ENCODE peak calls at places on chromosomes 5 and 9, in eight cellular contexts. I, Q, V, B, U, K, S and O are unnamed samples.

GRCh38 chr9:91790912-91791311 is 159.1 kb downstream of the ROR2 start:
- DNase-seq in I (no peak), Q (no peak), V (no peak), B (no peak), U (no peak), K (no peak), S (no peak), O (no peak)

GRCh38 chr9:136014147-136014927 is 53.2 kb upstream of the UBAC1 start:
- DNase-seq in I (no peak), Q (no peak), V (peak; percentile 24), B (peak; percentile 9), U (no peak), K (no peak), S (no peak), O (no peak)

GRCh38 chr9:129462360-129462759 is 158.5 kb downstream of the C9orf50 start:
- DNase-seq in I (no peak), Q (no peak), V (no peak), B (no peak), U (no peak), K (no peak), S (no peak), O (no peak)

GRCh38 chr5:54093081-54093492 is 217.3 kb downstream of the ARL15 start:
- DNase-seq in I (no peak), Q (no peak), V (no peak), B (no peak), U (no peak), K (no peak), S (no peak), O (no peak)

GRCh38 chr9:38388283-38389223 is 3.9 kb upstream of the ALDH1B1 start:
- DNase-seq in I (no peak), Q (no peak), V (no peak), B (peak; percentile 45), U (no peak), K (peak; percentile 67), S (no peak), O (no peak)

GRCh38 chr9:92100237-92100911 is 14.8 kb downstream of the SPTLC1 start:
- DNase-seq in I (no peak), Q (no peak), V (no peak), B (no peak), U (no peak), K (peak; percentile 86), S (no peak), O (no peak)

GRCh38 chr5:67165524-67166459 is 30.8 kb downstream of the CD180 start:
- DNase-seq in I (peak; percentile 89), Q (peak; percentile 74), V (peak; percentile 94), B (peak; percentile 87), U (peak; percentile 95), K (peak; percentile 70), S (peak; percentile 47), O (peak; percentile 89)

GRCh38 chr9:128055222-128056040 is 11.7 kb downstream of the NAIF1 start:
- DNase-seq in I (no peak), Q (peak; percentile 91), V (no peak), B (peak; percentile 83), U (no peak), K (no peak), S (no peak), O (peak; percentile 73)

GRCh38 chr5:169064093-169064492 is 236.8 kb downstream of the SLIT3 start:
- DNase-seq in I (no peak), Q (peak; percentile 38), V (peak; percentile 55), B (no peak), U (no peak), K (peak; percentile 39), S (no peak), O (peak; percentile 37)

GRCh38 chr5:57889558-57889957 is 406.9 kb upstream of the ACTBL2 start:
- DNase-seq in I (no peak), Q (peak; percentile 24), V (no peak), B (no peak), U (no peak), K (peak; percentile 96), S (no peak), O (no peak)

GRCh38 chr5:64872044-64872443 is 103.3 kb downstream of the CWC27 start:
- DNase-seq in I (no peak), Q (no peak), V (no peak), B (no peak), U (no peak), K (peak; percentile 38), S (no peak), O (no peak)

GRCh38 chr5:150645070-150645700 is 4.7 kb downstream of the SYNPO start:
- DNase-seq in I (no peak), Q (peak; percentile 59), V (peak; percentile 84), B (peak; percentile 95), U (no peak), K (peak; percentile 85), S (no peak), O (no peak)

GRCh38 chr5:142981886-142982820 is 212.0 kb downstream of the ARHGAP26 start:
- DNase-seq in I (no peak), Q (peak; percentile 93), V (peak; percentile 83), B (peak; percentile 56), U (no peak), K (peak; percentile 96), S (no peak), O (peak; percentile 89)

GRCh38 chr5:109478830-109479229 is 69.1 kb upstream of the PJA2 start:
- DNase-seq in I (no peak), Q (no peak), V (no peak), B (no peak), U (no peak), K (no peak), S (no peak), O (no peak)
- H3K27ac ChIP-seq in I (no peak overlapping the region), Q (no peak overlapping the region), V (no peak overlapping the region), B (no peak overlapping the region), U (no peak overlapping the region), K (no peak overlapping the region), S (no peak overlapping the region), O (no peak overlapping the region)

GRCh38 chr9:34647084-34647403 is 569 bp downstream of the GALT start:
- DNase-seq in I (no peak), Q (no peak), V (no peak), B (no peak), U (no peak), K (no peak), S (no peak), O (no peak)
- H3K27ac ChIP-seq in I (peak overlapping the region; percentile 65), Q (peak overlapping the region; percentile 84), V (no peak overlapping the region), B (peak overlapping the region; percentile 96), U (peak overlapping the region; percentile 87), K (peak overlapping the region; percentile 67), S (peak overlapping the region; percentile 83), O (peak overlapping the region; percentile 91)

DNA sequence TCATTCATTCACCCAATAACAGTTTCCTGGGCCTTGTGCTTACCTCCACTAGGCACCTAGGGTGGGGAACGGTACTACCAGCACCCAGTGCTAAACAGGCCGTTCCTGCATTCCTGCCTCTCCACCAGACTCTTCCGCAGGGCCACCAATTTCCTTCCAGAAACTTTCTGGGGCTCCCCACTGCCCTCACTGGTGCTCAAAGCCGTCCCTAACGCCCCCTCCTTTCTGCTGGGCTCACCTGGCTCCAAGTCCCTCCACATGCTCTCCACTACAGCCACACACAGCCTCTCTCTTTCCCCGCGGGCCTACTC is 1.4 kb downstream of the PHF19 start:
- DNase-seq in I (peak; percentile 31), Q (no peak), V (no peak), B (no peak), U (no peak), K (no peak), S (no peak), O (no peak)
- H3K27ac ChIP-seq in I (peak overlapping the region; percentile 96), Q (peak overlapping the region; percentile 80), V (peak overlapping the region; percentile 68), B (peak overlapping the region; percentile 96), U (peak overlapping the region; percentile 94), K (peak overlapping the region; percentile 88), S (peak overlapping the region; percentile 99), O (peak overlapping the region; percentile 95)

GRCh38 chr9:94823710-94824109 is 97.2 kb downstream of the AOPEP start:
- DNase-seq in I (no peak), Q (no peak), V (no peak), B (no peak), U (no peak), K (no peak), S (no peak), O (no peak)
- H3K27ac ChIP-seq in I (no peak overlapping the region), Q (no peak overlapping the region), V (peak overlapping the region; percentile 29), B (no peak overlapping the region), U (no peak overlapping the region), K (no peak overlapping the region), S (peak overlapping the region; percentile 89), O (no peak overlapping the region)